ENCODE peak calls at places on chromosomes 6 and 20, in four cellular contexts. O, I, Z and B are unnamed samples.

GRCh38 chr6:39296745-39297640 is 17.2 kb downstream of the KCNK17 start:
- DNase-seq in O (no peak), I (no peak), Z (no peak), B (peak; percentile 26)

GRCh38 chr6:119129968-119130484 is 51.6 kb upstream of the FAM184A start:
- DNase-seq in O (peak; percentile 30), I (no peak), Z (no peak), B (no peak)

GRCh38 chr6:127547215-127547614 is 28.1 kb upstream of the MTCL3 start:
- DNase-seq in O (no peak), I (peak; percentile 8), Z (no peak), B (no peak)

GRCh38 chr6:142926494-142927273 is 18.3 kb downstream of the HIVEP2 start:
- DNase-seq in O (no peak), I (peak; percentile 45), Z (peak; percentile 94), B (peak; percentile 84)

GRCh38 chr6:95233879-95234278 is 343.5 kb upstream of the MANEA start:
- DNase-seq in O (no peak), I (no peak), Z (no peak), B (no peak)

GRCh38 chr6:10993896-10994295 is 50.2 kb downstream of the ELOVL2 start:
- DNase-seq in O (no peak), I (no peak), Z (no peak), B (no peak)

GRCh38 chr20:50980071-50980681 is 21.6 kb downstream of the MOCS3 start:
- DNase-seq in O (peak; percentile 99), I (no peak), Z (no peak), B (no peak)

GRCh38 chr6:16562498-16562897 is 198.8 kb downstream of the ATXN1 start:
- DNase-seq in O (peak; percentile 36), I (no peak), Z (no peak), B (no peak)

GRCh38 chr6:12955996-12956395 is 239.4 kb downstream of the PHACTR1 start:
- DNase-seq in O (no peak), I (no peak), Z (no peak), B (no peak)

GRCh38 chr6:12334524-12335130 is 44.5 kb downstream of the EDN1 start:
- DNase-seq in O (no peak), I (no peak), Z (no peak), B (no peak)

GRCh38 chr20:2937902-2938301 is 64.6 kb downstream of the PTPRA start:
- DNase-seq in O (no peak), I (no peak), Z (no peak), B (no peak)

GRCh38 chr6:168828800-168829199 is 387.8 kb downstream of the SMOC2 start:
- DNase-seq in O (peak; percentile 5), I (no peak), Z (no peak), B (no peak)

GRCh38 chr6:157845493-157846259 is 22.6 kb downstream of the SNX9 start:
- DNase-seq in O (no peak), I (no peak), Z (no peak), B (no peak)

GRCh38 chr20:64196831-64197418 is 32.7 kb downstream of the MYT1 start:
- DNase-seq in O (no peak), I (no peak), Z (no peak), B (no peak)

GRCh38 chr6:3211681-3212080 is 15.8 kb downstream of the TUBB2B start:
- DNase-seq in O (no peak), I (no peak), Z (no peak), B (no peak)

GRCh38 chr6:7841781-7842468 is 68.7 kb downstream of the TXNDC5 start:
- DNase-seq in O (no peak), I (no peak), Z (no peak), B (no peak)

GRCh38 chr6:86707545-86708120 is 229.7 kb upstream of the HTR1E start:
- DNase-seq in O (no peak), I (no peak), Z (peak; percentile 42), B (no peak)

GRCh38 chr6:95768539-95768938 is 191.2 kb downstream of the MANEA start:
- DNase-seq in O (no peak), I (no peak), Z (no peak), B (no peak)

GRCh38 chr6:140758169-140758877 is 1374.4 kb upstream of the GJE1 start:
- DNase-seq in O (no peak), I (no peak), Z (no peak), B (no peak)

GRCh38 chr20:2585811-2586210 is 49.4 kb downstream of the TMC2 start:
- DNase-seq in O (peak; percentile 43), I (no peak), Z (no peak), B (no peak)

GRCh38 chr6:42339991-42340401 is 111.7 kb downstream of the TRERF1 start:
- DNase-seq in O (no peak), I (no peak), Z (no peak), B (no peak)

GRCh38 chr6:168057836-168058235 is 21.2 kb downstream of the FRMD1 start:
- DNase-seq in O (no peak), I (no peak), Z (no peak), B (no peak)

GRCh38 chr20:35515949-35516645 is 13.4 kb downstream of the C20orf173 start:
- DNase-seq in O (peak; percentile 59), I (no peak), Z (no peak), B (no peak)

GRCh38 chr6:152372945-152373344 is 264.2 kb downstream of the SYNE1 start:
- DNase-seq in O (no peak), I (no peak), Z (no peak), B (no peak)

GRCh38 chr6:121436172-121436965 is 923 bp downstream of the GJA1 start:
- DNase-seq in O (no peak), I (no peak), Z (no peak), B (peak; percentile 29)

GRCh38 chr20:61324906-61325305 is 72.8 kb downstream of the CDH4 start:
- DNase-seq in O (no peak), I (no peak), Z (no peak), B (no peak)

GRCh38 chr20:58891686-58892125 is 39.2 kb downstream of the GNAS start:
- DNase-seq in O (no peak), I (peak; percentile 21), Z (no peak), B (peak; percentile 42)

GRCh38 chr6:136994782-136995181 is 50.0 kb downstream of the IL20RA start:
- DNase-seq in O (no peak), I (no peak), Z (no peak), B (no peak)

GRCh38 chr6:2531426-2532208 is 219.1 kb downstream of the MYLK4 start:
- DNase-seq in O (peak; percentile 88), I (no peak), Z (no peak), B (no peak)

GRCh38 chr20:4802522-4802921 is 80.8 kb downstream of the PRND start:
- DNase-seq in O (no peak), I (no peak), Z (no peak), B (no peak)

GRCh38 chr6:95084867-95085266 is 492.5 kb upstream of the MANEA start:
- DNase-seq in O (no peak), I (no peak), Z (no peak), B (no peak)

GRCh38 chr20:19104186-19104585 is 108.3 kb upstream of the SLC24A3 start:
- DNase-seq in O (no peak), I (no peak), Z (no peak), B (no peak)